ENCODE peak calls at places on chromosome 20, in five cellular contexts. One of them, this sample, is unnamed.

GRCh38 chr20:8790442-8791074 is 278.3 kb upstream of the PLCB4 start:
- DNase-seq in DMS53: peak
- DNase-seq in activated T-helper 9 cell treated with anti-CD3 and anti-CD28 coated beads, Interleukin-2, amount 50 U/mL, for 16 hours: no peak
- DNase-seq in stimulated activated naive CD4-positive, alpha-beta T cell: no peak
- DNase-seq in AG04450: peak
- DNase-seq in this sample: peak

GRCh38 chr20:14647016-14647415 is 309.6 kb upstream of the FLRT3 start:
- DNase-seq in stimulated activated naive CD4-positive, alpha-beta T cell: no peak
- DNase-seq in activated T-helper 9 cell treated with anti-CD3 and anti-CD28 coated beads, Interleukin-2, amount 50 U/mL, for 16 hours: no peak
- DNase-seq in DMS53: no peak
- DNase-seq in AG04450: no peak
- DNase-seq in this sample: no peak

GRCh38 chr20:44442298-44443070 is 33.2 kb upstream of the TTPAL start:
- DNase-seq in stimulated activated naive CD4-positive, alpha-beta T cell: no peak
- DNase-seq in DMS53: no peak
- DNase-seq in AG04450: no peak
- DNase-seq in activated T-helper 9 cell treated with anti-CD3 and anti-CD28 coated beads, Interleukin-2, amount 50 U/mL, for 16 hours: no peak
- DNase-seq in this sample: no peak

GRCh38 chr20:34472246-34472925 is 43.8 kb upstream of the DYNLRB1 start:
- DNase-seq in stimulated activated naive CD4-positive, alpha-beta T cell: no peak
- DNase-seq in activated T-helper 9 cell treated with anti-CD3 and anti-CD28 coated beads, Interleukin-2, amount 50 U/mL, for 16 hours: no peak
- DNase-seq in AG04450: no peak
- DNase-seq in DMS53: peak
- DNase-seq in this sample: peak

GRCh38 chr20:31566658-31567379 is 38.3 kb upstream of the ID1 start:
- DNase-seq in DMS53: peak
- DNase-seq in AG04450: no peak
- DNase-seq in stimulated activated naive CD4-positive, alpha-beta T cell: no peak
- DNase-seq in activated T-helper 9 cell treated with anti-CD3 and anti-CD28 coated beads, Interleukin-2, amount 50 U/mL, for 16 hours: no peak
- DNase-seq in this sample: peak

GRCh38 chr20:56032251-56032650 is 26.9 kb upstream of the CBLN4 start:
- DNase-seq in DMS53: peak
- DNase-seq in stimulated activated naive CD4-positive, alpha-beta T cell: no peak
- DNase-seq in activated T-helper 9 cell treated with anti-CD3 and anti-CD28 coated beads, Interleukin-2, amount 50 U/mL, for 16 hours: no peak
- DNase-seq in AG04450: no peak
- DNase-seq in this sample: peak

GRCh38 chr20:40393680-40394079 is 295.4 kb downstream of the MAFB start:
- DNase-seq in stimulated activated naive CD4-positive, alpha-beta T cell: no peak
- DNase-seq in DMS53: no peak
- DNase-seq in AG04450: no peak
- DNase-seq in activated T-helper 9 cell treated with anti-CD3 and anti-CD28 coated beads, Interleukin-2, amount 50 U/mL, for 16 hours: no peak
- DNase-seq in this sample: no peak

GRCh38 chr20:62925420-62926228 is 681 bp downstream of the DIDO1 start:
- DNase-seq in AG04450: no peak
- DNase-seq in DMS53: peak
- DNase-seq in activated T-helper 9 cell treated with anti-CD3 and anti-CD28 coated beads, Interleukin-2, amount 50 U/mL, for 16 hours: no peak
- DNase-seq in stimulated activated naive CD4-positive, alpha-beta T cell: peak
- DNase-seq in this sample: peak

GRCh38 chr20:18428490-18429173 is 38.2 kb downstream of the DZANK1 start:
- DNase-seq in DMS53: no peak
- DNase-seq in activated T-helper 9 cell treated with anti-CD3 and anti-CD28 coated beads, Interleukin-2, amount 50 U/mL, for 16 hours: no peak
- DNase-seq in stimulated activated naive CD4-positive, alpha-beta T cell: no peak
- DNase-seq in AG04450: no peak
- DNase-seq in this sample: peak

GRCh38 chr20:2804041-2804828 is 3.8 kb upstream of the CPXM1 start:
- DNase-seq in stimulated activated naive CD4-positive, alpha-beta T cell: no peak
- DNase-seq in DMS53: no peak
- DNase-seq in activated T-helper 9 cell treated with anti-CD3 and anti-CD28 coated beads, Interleukin-2, amount 50 U/mL, for 16 hours: no peak
- DNase-seq in AG04450: no peak
- DNase-seq in this sample: no peak

GRCh38 chr20:3471397-3472021 is 691 bp downstream of the ATRN start:
- DNase-seq in activated T-helper 9 cell treated with anti-CD3 and anti-CD28 coated beads, Interleukin-2, amount 50 U/mL, for 16 hours: no peak
- DNase-seq in DMS53: peak
- DNase-seq in AG04450: no peak
- DNase-seq in stimulated activated naive CD4-positive, alpha-beta T cell: no peak
- DNase-seq in this sample: no peak

GRCh38 chr20:6887966-6888365 is 120.5 kb downstream of the BMP2 start:
- DNase-seq in DMS53: no peak
- DNase-seq in stimulated activated naive CD4-positive, alpha-beta T cell: no peak
- DNase-seq in AG04450: no peak
- DNase-seq in activated T-helper 9 cell treated with anti-CD3 and anti-CD28 coated beads, Interleukin-2, amount 50 U/mL, for 16 hours: no peak
- DNase-seq in this sample: no peak

GRCh38 chr20:37309941-37310590 is 20.6 kb downstream of the MANBAL start:
- DNase-seq in stimulated activated naive CD4-positive, alpha-beta T cell: no peak
- DNase-seq in activated T-helper 9 cell treated with anti-CD3 and anti-CD28 coated beads, Interleukin-2, amount 50 U/mL, for 16 hours: no peak
- DNase-seq in DMS53: no peak
- DNase-seq in AG04450: no peak
- DNase-seq in this sample: no peak

GRCh38 chr20:41738584-41739193 is 120.5 kb upstream of the CHD6 start:
- DNase-seq in activated T-helper 9 cell treated with anti-CD3 and anti-CD28 coated beads, Interleukin-2, amount 50 U/mL, for 16 hours: no peak
- DNase-seq in DMS53: peak
- DNase-seq in AG04450: no peak
- DNase-seq in stimulated activated naive CD4-positive, alpha-beta T cell: no peak
- DNase-seq in this sample: peak

GRCh38 chr20:48818481-48818987 is 9.3 kb downstream of the PREX1 start:
- DNase-seq in AG04450: no peak
- DNase-seq in DMS53: no peak
- DNase-seq in stimulated activated naive CD4-positive, alpha-beta T cell: no peak
- DNase-seq in activated T-helper 9 cell treated with anti-CD3 and anti-CD28 coated beads, Interleukin-2, amount 50 U/mL, for 16 hours: no peak
- DNase-seq in this sample: no peak

GRCh38 chr20:20241966-20242365 is 125.9 kb upstream of the INSM1 start:
- DNase-seq in AG04450: no peak
- DNase-seq in activated T-helper 9 cell treated with anti-CD3 and anti-CD28 coated beads, Interleukin-2, amount 50 U/mL, for 16 hours: no peak
- DNase-seq in DMS53: peak
- DNase-seq in stimulated activated naive CD4-positive, alpha-beta T cell: no peak
- DNase-seq in this sample: peak

GRCh38 chr20:35992713-35993335 is 24.4 kb downstream of the CNBD2 start:
- DNase-seq in stimulated activated naive CD4-positive, alpha-beta T cell: no peak
- DNase-seq in activated T-helper 9 cell treated with anti-CD3 and anti-CD28 coated beads, Interleukin-2, amount 50 U/mL, for 16 hours: peak
- DNase-seq in DMS53: peak
- DNase-seq in AG04450: no peak
- DNase-seq in this sample: peak

GRCh38 chr20:53828673-53829085 is 235.0 kb upstream of the ZNF217 start:
- DNase-seq in DMS53: no peak
- DNase-seq in activated T-helper 9 cell treated with anti-CD3 and anti-CD28 coated beads, Interleukin-2, amount 50 U/mL, for 16 hours: no peak
- DNase-seq in stimulated activated naive CD4-positive, alpha-beta T cell: no peak
- DNase-seq in AG04450: peak
- DNase-seq in this sample: no peak

GRCh38 chr20:4813839-4814695 is 92.4 kb downstream of the PRND start:
- DNase-seq in activated T-helper 9 cell treated with anti-CD3 and anti-CD28 coated beads, Interleukin-2, amount 50 U/mL, for 16 hours: peak
- DNase-seq in DMS53: no peak
- DNase-seq in AG04450: no peak
- DNase-seq in stimulated activated naive CD4-positive, alpha-beta T cell: peak
- DNase-seq in this sample: no peak

GRCh38 chr20:62967628-62968351 is 15.3 kb downstream of the SLC17A9 start:
- DNase-seq in DMS53: no peak
- DNase-seq in AG04450: no peak
- DNase-seq in stimulated activated naive CD4-positive, alpha-beta T cell: no peak
- DNase-seq in activated T-helper 9 cell treated with anti-CD3 and anti-CD28 coated beads, Interleukin-2, amount 50 U/mL, for 16 hours: no peak
- DNase-seq in this sample: no peak

GRCh38 chr20:62885046-62885445 is 23.4 kb upstream of the TCFL5 start:
- DNase-seq in stimulated activated naive CD4-positive, alpha-beta T cell: no peak
- DNase-seq in activated T-helper 9 cell treated with anti-CD3 and anti-CD28 coated beads, Interleukin-2, amount 50 U/mL, for 16 hours: no peak
- DNase-seq in DMS53: no peak
- DNase-seq in AG04450: no peak
- DNase-seq in this sample: no peak

This sample was measured in NCI-H69.